ENCODE peak calls at places on chromosome 13, in nine cellular contexts. One of them, this sample, is unnamed.
A peak's percentile ranks its signal among the peaks of the same experiment; 100 is the strongest.

GRCh38 chr13:97496511-97496910 is 62.5 kb downstream of the RAP2A start:
- DNase-seq in GM23338: no peak
- DNase-seq in hepatocyte: peak; percentile 19
- DNase-seq in HCT116: no peak
- DNase-seq in GM23248: no peak
- DNase-seq in SK-N-SH: no peak
- DNase-seq in PC-3: no peak
- DNase-seq in OCI-LY7: no peak
- DNase-seq in MM.1S: no peak
- DNase-seq in this sample: no peak

GRCh38 chr13:103510007-103510406 is 443.8 kb upstream of the SLC10A2 start:
- DNase-seq in GM23248: no peak
- DNase-seq in OCI-LY7: no peak
- DNase-seq in GM23338: peak; percentile 27
- DNase-seq in SK-N-SH: no peak
- DNase-seq in PC-3: no peak
- DNase-seq in hepatocyte: no peak
- DNase-seq in HCT116: no peak
- DNase-seq in MM.1S: no peak
- DNase-seq in this sample: peak; percentile 26

GRCh38 chr13:43874512-43875092 is 4.9 kb downstream of the CCDC122 start:
- DNase-seq in GM23248: peak; percentile 51
- DNase-seq in HCT116: no peak
- DNase-seq in PC-3: peak; percentile 45
- DNase-seq in MM.1S: peak; percentile 14
- DNase-seq in SK-N-SH: peak; percentile 11
- DNase-seq in hepatocyte: no peak
- DNase-seq in OCI-LY7: peak; percentile 57
- DNase-seq in GM23338: peak; percentile 31
- DNase-seq in this sample: no peak

GRCh38 chr13:33073338-33073737 is 57.1 kb downstream of the KL start:
- DNase-seq in HCT116: no peak
- DNase-seq in SK-N-SH: no peak
- DNase-seq in MM.1S: no peak
- DNase-seq in PC-3: no peak
- DNase-seq in hepatocyte: no peak
- DNase-seq in GM23338: no peak
- DNase-seq in OCI-LY7: no peak
- DNase-seq in GM23248: no peak
- DNase-seq in this sample: no peak

GRCh38 chr13:78806457-78806856 is 147.5 kb upstream of the OBI1 start:
- DNase-seq in GM23338: peak; percentile 67
- DNase-seq in PC-3: peak; percentile 18
- DNase-seq in MM.1S: no peak
- DNase-seq in SK-N-SH: no peak
- DNase-seq in HCT116: no peak
- DNase-seq in GM23248: peak; percentile 28
- DNase-seq in hepatocyte: no peak
- DNase-seq in OCI-LY7: no peak
- DNase-seq in this sample: peak; percentile 21

GRCh38 chr13:23960566-23961156 is 63.4 kb upstream of the C1QTNF9B start:
- DNase-seq in GM23338: peak; percentile 80
- DNase-seq in GM23248: peak; percentile 73
- DNase-seq in PC-3: peak; percentile 73
- DNase-seq in HCT116: peak; percentile 27
- DNase-seq in SK-N-SH: no peak
- DNase-seq in MM.1S: no peak
- DNase-seq in hepatocyte: peak; percentile 69
- DNase-seq in OCI-LY7: peak; percentile 27
- DNase-seq in this sample: peak; percentile 57

GRCh38 chr13:108947551-108948030 is 318.2 kb downstream of the MYO16 start:
- DNase-seq in GM23338: no peak
- DNase-seq in OCI-LY7: no peak
- DNase-seq in PC-3: no peak
- DNase-seq in HCT116: no peak
- DNase-seq in hepatocyte: no peak
- DNase-seq in SK-N-SH: no peak
- DNase-seq in MM.1S: no peak
- DNase-seq in GM23248: peak; percentile 75
- DNase-seq in this sample: no peak

GRCh38 chr13:62293081-62293480 is 877.4 kb upstream of the PCDH20 start:
- DNase-seq in GM23248: no peak
- DNase-seq in HCT116: no peak
- DNase-seq in MM.1S: no peak
- DNase-seq in OCI-LY7: no peak
- DNase-seq in PC-3: peak; percentile 46
- DNase-seq in SK-N-SH: no peak
- DNase-seq in GM23338: no peak
- DNase-seq in hepatocyte: peak; percentile 4
- DNase-seq in this sample: no peak

GRCh38 chr13:90968510-90968909 is 379.0 kb upstream of the MIR17HG start:
- DNase-seq in MM.1S: no peak
- DNase-seq in GM23248: peak; percentile 40
- DNase-seq in OCI-LY7: peak; percentile 70
- DNase-seq in hepatocyte: peak; percentile 47
- DNase-seq in PC-3: peak; percentile 65
- DNase-seq in SK-N-SH: peak; percentile 38
- DNase-seq in HCT116: peak; percentile 4
- DNase-seq in GM23338: peak; percentile 77
- DNase-seq in this sample: peak; percentile 65

GRCh38 chr13:25733061-25733491 is 318.7 kb downstream of the SHISA2 start:
- DNase-seq in GM23338: no peak
- DNase-seq in hepatocyte: no peak
- DNase-seq in GM23248: no peak
- DNase-seq in SK-N-SH: no peak
- DNase-seq in MM.1S: no peak
- DNase-seq in PC-3: peak; percentile 68
- DNase-seq in OCI-LY7: no peak
- DNase-seq in HCT116: no peak
- DNase-seq in this sample: no peak

GRCh38 chr13:99085846-99086148 is 107.9 kb upstream of the DOCK9 start:
- DNase-seq in hepatocyte: no peak
- DNase-seq in PC-3: no peak
- DNase-seq in HCT116: no peak
- DNase-seq in SK-N-SH: no peak
- DNase-seq in GM23338: no peak
- DNase-seq in OCI-LY7: no peak
- DNase-seq in GM23248: no peak
- DNase-seq in MM.1S: no peak
- DNase-seq in this sample: no peak

GRCh38 chr13:22915442-22916082 is 265.2 kb upstream of the SGCG start:
- DNase-seq in hepatocyte: peak; percentile 77
- DNase-seq in MM.1S: peak; percentile 10
- DNase-seq in GM23248: peak; percentile 56
- DNase-seq in PC-3: no peak
- DNase-seq in SK-N-SH: peak; percentile 55
- DNase-seq in GM23338: peak; percentile 84
- DNase-seq in OCI-LY7: peak; percentile 60
- DNase-seq in HCT116: peak; percentile 22
- DNase-seq in this sample: peak; percentile 84

GRCh38 chr13:71303144-71303543 is 563.9 kb downstream of the DACH1 start:
- DNase-seq in MM.1S: no peak
- DNase-seq in hepatocyte: no peak
- DNase-seq in GM23248: no peak
- DNase-seq in OCI-LY7: no peak
- DNase-seq in HCT116: no peak
- DNase-seq in GM23338: peak; percentile 30
- DNase-seq in SK-N-SH: no peak
- DNase-seq in PC-3: no peak
- DNase-seq in this sample: no peak

GRCh38 chr13:47004022-47004421 is 107.2 kb upstream of the HTR2A start:
- DNase-seq in MM.1S: no peak
- DNase-seq in OCI-LY7: no peak
- DNase-seq in HCT116: no peak
- DNase-seq in GM23248: no peak
- DNase-seq in GM23338: no peak
- DNase-seq in hepatocyte: peak; percentile 12
- DNase-seq in PC-3: peak; percentile 11
- DNase-seq in SK-N-SH: no peak
- DNase-seq in this sample: peak; percentile 11

GRCh38 chr13:70795484-70795883 is 687.2 kb upstream of the KLHL1 start:
- DNase-seq in MM.1S: no peak
- DNase-seq in GM23248: no peak
- DNase-seq in hepatocyte: no peak
- DNase-seq in HCT116: no peak
- DNase-seq in SK-N-SH: peak; percentile 4
- DNase-seq in OCI-LY7: no peak
- DNase-seq in PC-3: peak; percentile 5
- DNase-seq in GM23338: no peak
- DNase-seq in this sample: no peak

GRCh38 chr13:80237646-80238045 is 103.3 kb downstream of the SPRY2 start:
- DNase-seq in HCT116: no peak
- DNase-seq in OCI-LY7: no peak
- DNase-seq in PC-3: no peak
- DNase-seq in SK-N-SH: no peak
- DNase-seq in GM23248: peak; percentile 60
- DNase-seq in MM.1S: no peak
- DNase-seq in hepatocyte: no peak
- DNase-seq in GM23338: no peak
- DNase-seq in this sample: no peak

DNA sequence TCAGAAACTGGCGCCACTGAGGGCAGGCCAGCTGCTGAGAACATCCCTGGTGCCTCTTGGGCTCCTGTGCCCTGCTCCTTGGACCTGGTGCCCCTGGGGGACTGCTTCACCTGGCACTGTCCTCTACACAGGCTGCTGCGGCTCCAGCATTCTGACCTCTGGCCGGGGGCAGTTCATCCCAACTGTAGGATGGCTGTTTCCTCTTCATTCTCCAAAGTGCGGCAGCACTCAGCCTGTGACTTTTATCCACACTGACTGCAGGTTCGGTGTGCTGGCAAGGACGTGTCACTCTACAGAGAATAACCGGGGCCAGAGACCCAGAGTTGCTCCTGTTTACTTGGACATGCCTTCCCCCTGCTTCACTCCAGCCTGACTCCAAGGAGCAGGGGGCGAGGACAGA is 7.6 kb upstream of the ANKRD10 start:
- DNase-seq in MM.1S: no peak
- DNase-seq in PC-3: no peak
- DNase-seq in SK-N-SH: no peak
- DNase-seq in GM23338: no peak
- DNase-seq in GM23248: no peak
- DNase-seq in HCT116: no peak
- DNase-seq in OCI-LY7: no peak
- DNase-seq in hepatocyte: no peak
- DNase-seq in this sample: no peak
- TF ChIP-seq EZH2phosphoT487 in MM.1S: no peak
- TF ChIP-seq EZH2phosphoT487 in PC-3: no peak
- TF ChIP-seq EZH2phosphoT487 in SK-N-SH: no peak
- TF ChIP-seq EZH2phosphoT487 in GM23338: no peak
- TF ChIP-seq EZH2phosphoT487 in GM23248: no peak
- TF ChIP-seq EZH2phosphoT487 in HCT116: no peak
- TF ChIP-seq EZH2phosphoT487 in OCI-LY7: no peak
- TF ChIP-seq EZH2phosphoT487 in hepatocyte: no peak
- TF ChIP-seq EZH2phosphoT487 in this sample: no peak

DNA sequence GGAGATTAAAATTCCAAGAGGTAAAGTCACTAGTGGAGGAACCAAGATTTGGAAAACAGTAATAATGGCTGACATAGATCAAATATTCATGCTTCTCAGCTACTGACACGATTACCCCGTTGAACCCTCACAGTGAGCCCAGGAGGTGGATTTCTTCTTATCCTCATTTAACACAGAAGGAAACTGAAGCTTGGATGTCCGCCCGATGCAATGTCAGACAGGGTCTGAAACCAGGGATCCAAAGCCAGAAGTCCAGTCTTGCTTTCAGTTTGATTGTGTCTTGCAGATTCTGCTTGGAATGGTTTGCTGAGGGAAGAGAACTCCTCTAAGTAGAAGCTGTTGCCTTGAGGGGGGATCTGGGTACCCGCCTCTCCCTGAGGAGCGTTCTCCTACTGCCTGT is 404.7 kb downstream of the KCNRG start:
- DNase-seq in MM.1S: no peak
- DNase-seq in OCI-LY7: no peak
- DNase-seq in hepatocyte: no peak
- DNase-seq in GM23338: no peak
- DNase-seq in GM23248: no peak
- DNase-seq in SK-N-SH: no peak
- DNase-seq in HCT116: no peak
- DNase-seq in PC-3: no peak
- DNase-seq in this sample: no peak
- H3K4me1 ChIP-seq in MM.1S: peaks cover 3% of the 10 kb centered on the region
- H3K4me1 ChIP-seq in OCI-LY7: peaks cover 11% of the 10 kb centered on the region
- H3K4me1 ChIP-seq in hepatocyte: peaks cover 8% of the 10 kb centered on the region
- H3K4me1 ChIP-seq in GM23338: no peaks in the 10 kb centered on the region
- H3K4me1 ChIP-seq in GM23248: peaks cover 23% of the 10 kb centered on the region
- H3K4me1 ChIP-seq in SK-N-SH: peaks cover 14% of the 10 kb centered on the region
- H3K4me1 ChIP-seq in HCT116: peaks cover 4% of the 10 kb centered on the region
- H3K4me1 ChIP-seq in PC-3: peaks cover 21% of the 10 kb centered on the region
- H3K4me1 ChIP-seq in this sample: peaks cover 5% of the 10 kb centered on the region

GRCh38 chr13:39417131-39417530 is 185.9 kb downstream of the LHFPL6 start:
- DNase-seq in GM23338: peak; percentile 77
- DNase-seq in GM23248: peak; percentile 22
- DNase-seq in OCI-LY7: peak; percentile 39
- DNase-seq in hepatocyte: no peak
- DNase-seq in MM.1S: no peak
- DNase-seq in HCT116: no peak
- DNase-seq in SK-N-SH: peak; percentile 18
- DNase-seq in PC-3: no peak
- DNase-seq in this sample: peak; percentile 61
- H2AFZ ChIP-seq in GM23338: no peak overlapping the region
- H2AFZ ChIP-seq in GM23248: peak overlapping the region; percentile 19
- H2AFZ ChIP-seq in OCI-LY7: no peak overlapping the region
- H2AFZ ChIP-seq in hepatocyte: no peak overlapping the region
- H2AFZ ChIP-seq in MM.1S: no peak overlapping the region
- H2AFZ ChIP-seq in HCT116: no peak overlapping the region
- H2AFZ ChIP-seq in SK-N-SH: no peak overlapping the region
- H2AFZ ChIP-seq in PC-3: no peak overlapping the region
- H2AFZ ChIP-seq in this sample: peak overlapping the region; percentile 66

DNA sequence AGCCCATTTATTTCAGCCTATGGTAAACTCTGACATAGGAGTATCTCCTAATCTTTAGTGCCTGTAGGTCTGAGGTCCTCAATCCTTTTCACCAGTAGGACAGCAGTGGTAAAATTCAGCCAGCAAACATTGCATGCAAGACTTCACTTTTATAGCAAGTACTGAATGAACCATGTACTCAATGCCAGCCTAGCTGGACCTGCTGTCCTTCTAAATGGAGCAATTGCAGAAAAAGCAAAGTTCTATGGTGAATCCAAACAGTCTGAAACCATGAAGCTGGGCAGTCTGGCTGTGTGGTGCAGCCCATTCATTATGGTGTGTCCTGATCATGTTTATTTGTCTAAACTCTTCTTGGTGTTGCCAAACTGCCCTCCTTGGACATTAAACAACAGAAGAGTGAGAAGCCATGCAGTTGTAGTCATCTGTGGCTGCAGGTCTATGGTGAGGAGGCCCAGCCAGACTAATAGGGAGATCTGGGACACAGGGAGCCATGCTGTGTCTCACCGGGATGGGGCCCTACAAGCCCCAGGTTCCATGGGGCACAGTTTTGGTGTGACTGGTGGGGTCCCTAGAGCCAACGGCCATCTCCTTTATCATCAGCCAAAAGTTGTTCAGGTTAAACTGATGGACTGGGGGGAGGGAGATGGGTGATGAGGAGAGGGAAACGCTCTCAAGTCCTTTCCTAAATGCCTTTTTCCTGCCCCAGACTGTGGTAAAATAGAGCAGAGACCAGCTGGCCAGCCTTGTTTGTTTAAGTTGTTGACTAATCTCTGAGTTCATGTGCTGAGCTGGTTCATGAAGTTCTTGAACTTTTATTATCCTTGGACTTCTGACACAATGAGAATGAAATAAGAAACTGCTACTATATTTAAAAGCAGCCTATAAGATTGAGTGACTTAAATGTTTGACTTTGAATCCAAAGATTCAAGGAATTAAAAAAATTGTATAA is 20.6 kb upstream of the TNFSF11 start:
- DNase-seq in SK-N-SH: no peak
- DNase-seq in HCT116: no peak
- DNase-seq in OCI-LY7: no peak
- DNase-seq in PC-3: peak; percentile 76
- DNase-seq in hepatocyte: peak; percentile 56
- DNase-seq in GM23338: no peak
- DNase-seq in MM.1S: no peak
- DNase-seq in GM23248: peak; percentile 26
- DNase-seq in this sample: no peak
- TF ChIP-seq EZH2phosphoT487 in SK-N-SH: no peak
- TF ChIP-seq EZH2phosphoT487 in HCT116: no peak
- TF ChIP-seq EZH2phosphoT487 in OCI-LY7: no peak
- TF ChIP-seq EZH2phosphoT487 in PC-3: no peak
- TF ChIP-seq EZH2phosphoT487 in hepatocyte: no peak
- TF ChIP-seq EZH2phosphoT487 in GM23338: no peak
- TF ChIP-seq EZH2phosphoT487 in MM.1S: no peak
- TF ChIP-seq EZH2phosphoT487 in GM23248: no peak
- TF ChIP-seq EZH2phosphoT487 in this sample: no peak

This sample was measured in neural progenitor cell.